ENCODE peak calls at places on chromosomes 11 and 22, in five cellular contexts. F is AG10803, C is ovary, E is lung, V is neural crest cell. J is an unnamed sample.

GRCh38 chr22:46185263-46185662 is 34.9 kb downstream of the PPARA start:
- DNase-seq in V (no peak), C (no peak), E (no peak), F (no peak), J (no peak)

GRCh38 chr11:106619320-106619990 is 398.8 kb downstream of the GUCY1A2 start:
- DNase-seq in F (peak; percentile 12), C (no peak), E (no peak), V (no peak), J (no peak)

GRCh38 chr22:29470159-29470855 is 9.7 kb upstream of the NEFH start:
- DNase-seq in C (no peak), V (peak; percentile 87), F (peak; percentile 22), E (peak; percentile 76), J (peak; percentile 82)

GRCh38 chr11:1060885-1061616 is 13.6 kb upstream of the MUC2 start:
- DNase-seq in V (no peak), C (peak; percentile 4), F (peak; percentile 82), E (no peak), J (no peak)

GRCh38 chr22:41863472-41863871 is 30.6 kb downstream of the SREBF2 start:
- DNase-seq in F (no peak), E (no peak), C (no peak), V (no peak), J (no peak)

GRCh38 chr11:47270331-47271271 is 668 bp downstream of the MADD start:
- DNase-seq in F (peak; percentile 55), E (no peak), C (no peak), V (no peak), J (peak; percentile 56)

GRCh38 chr11:36009469-36009868 is 65.6 kb downstream of the LDLRAD3 start:
- DNase-seq in E (no peak), F (peak; percentile 63), V (no peak), C (no peak), J (no peak)

GRCh38 chr22:49570032-49570848 is 257.4 kb downstream of the BRD1 start:
- DNase-seq in V (no peak), F (no peak), C (no peak), E (no peak), J (no peak)

GRCh38 chr11:94662065-94662779 is 95.1 kb downstream of the PIWIL4 start:
- DNase-seq in F (no peak), C (no peak), V (no peak), E (no peak), J (no peak)

GRCh38 chr22:46293591-46294260 is 2.9 kb upstream of the GTSE1 start:
- DNase-seq in V (no peak), E (no peak), C (no peak), F (peak; percentile 78), J (peak; percentile 56)

GRCh38 chr11:124868322-124869274 is 3.4 kb downstream of the ROBO3 start:
- DNase-seq in E (no peak), F (no peak), C (no peak), V (no peak), J (no peak)

GRCh38 chr11:36454991-36455611 is 55.0 kb downstream of the TRAF6 start:
- DNase-seq in F (peak; percentile 37), C (peak; percentile 46), V (peak; percentile 67), E (no peak), J (no peak)

GRCh38 chr11:64472593-64473455 is 113.9 kb downstream of the RPS6KA4 start:
- DNase-seq in E (no peak), V (no peak), F (no peak), C (no peak), J (no peak)

GRCh38 chr11:122633219-122633829 is 22.2 kb upstream of the UBASH3B start:
- DNase-seq in E (no peak), V (no peak), F (peak; percentile 68), C (no peak), J (peak; percentile 20)

GRCh38 chr11:99773646-99774045 is 752.9 kb downstream of the CNTN5 start:
- DNase-seq in V (no peak), C (no peak), F (no peak), E (no peak), J (no peak)

GRCh38 chr11:87366766-87367405 is 329.2 kb downstream of the TMEM135 start:
- DNase-seq in F (no peak), V (no peak), E (no peak), C (no peak), J (no peak)

GRCh38 chr11:109937968-109938367 is 155.2 kb upstream of the ZC3H12C start:
- DNase-seq in F (no peak), V (no peak), C (no peak), E (no peak), J (no peak)

GRCh38 chr11:11253995-11254394 is 99.1 kb downstream of the CSNK2A3 start:
- DNase-seq in V (no peak), C (no peak), E (no peak), F (no peak), J (no peak)

GRCh38 chr11:1303973-1304372 is 5.5 kb downstream of the TOLLIP start:
- DNase-seq in E (peak; percentile 36), F (no peak), C (peak; percentile 62), V (no peak), J (no peak)

GRCh38 chr22:45896153-45896951 is 80.6 kb downstream of the WNT7B start:
- DNase-seq in C (no peak), F (no peak), E (peak; percentile 66), V (no peak), J (no peak)

GRCh38 chr11:82994615-82995014 is 77.1 kb downstream of the RAB30 start:
- DNase-seq in C (no peak), E (no peak), F (no peak), V (no peak), J (no peak)

GRCh38 chr11:104594228-104594958 is 303.9 kb downstream of the CASP12 start:
- DNase-seq in V (no peak), C (no peak), E (no peak), F (no peak), J (peak; percentile 15)

GRCh38 chr11:123381817-123382554 is 48.1 kb upstream of the GRAMD1B start:
- DNase-seq in E (no peak), C (no peak), F (no peak), V (no peak), J (peak; percentile 83)

GRCh38 chr11:42043312-42043711 is 583.9 kb upstream of the LRRC4C start:
- DNase-seq in C (no peak), E (no peak), V (no peak), F (no peak), J (no peak)

DNA sequence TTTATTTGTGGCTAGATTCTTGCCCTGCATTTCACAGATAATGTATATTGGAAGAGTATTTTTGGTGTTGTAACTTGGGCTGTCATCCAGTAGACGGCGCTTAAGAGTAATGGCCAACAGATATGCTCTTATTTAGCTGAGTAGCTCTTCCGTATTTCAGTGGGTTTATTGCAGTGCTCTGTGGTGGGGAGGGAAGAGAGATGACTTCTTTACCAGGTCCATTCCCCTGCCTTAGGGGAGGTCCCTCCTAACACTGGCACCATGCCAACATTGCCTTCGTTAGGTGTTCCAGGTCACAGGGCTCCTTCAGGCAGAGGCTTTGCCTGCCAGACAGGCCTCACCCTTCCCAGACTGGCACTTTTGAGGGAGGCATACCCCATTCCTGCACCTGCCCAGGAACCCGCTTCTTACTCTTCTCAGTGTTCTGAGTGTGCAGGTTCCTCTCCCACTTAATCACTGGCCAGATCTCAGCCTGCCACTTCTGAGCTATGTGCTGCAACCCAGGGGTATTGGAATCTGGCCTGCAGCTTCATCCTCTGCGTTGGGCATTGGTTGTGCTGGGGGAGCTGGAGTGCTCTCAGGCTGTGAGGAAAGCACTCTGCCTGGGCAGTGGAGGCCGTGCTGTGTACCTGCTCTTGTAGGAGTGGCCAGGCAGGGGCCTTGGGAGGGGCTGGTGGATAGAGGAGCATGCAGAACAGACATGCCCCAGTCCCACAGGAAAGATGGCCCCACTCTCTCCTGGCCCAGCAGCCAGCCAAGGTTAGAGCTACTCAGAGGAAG is 29.4 kb upstream of the SLN start:
- DNase-seq in C (no peak), V (no peak), E (peak; percentile 36), F (peak; percentile 13), J (peak; percentile 28)
- TF ChIP-seq CTCF in C (no peak), V (peak; percentile 67), E (peak; percentile 5), F (peak; percentile 54), J (peak; percentile 39)

DNA sequence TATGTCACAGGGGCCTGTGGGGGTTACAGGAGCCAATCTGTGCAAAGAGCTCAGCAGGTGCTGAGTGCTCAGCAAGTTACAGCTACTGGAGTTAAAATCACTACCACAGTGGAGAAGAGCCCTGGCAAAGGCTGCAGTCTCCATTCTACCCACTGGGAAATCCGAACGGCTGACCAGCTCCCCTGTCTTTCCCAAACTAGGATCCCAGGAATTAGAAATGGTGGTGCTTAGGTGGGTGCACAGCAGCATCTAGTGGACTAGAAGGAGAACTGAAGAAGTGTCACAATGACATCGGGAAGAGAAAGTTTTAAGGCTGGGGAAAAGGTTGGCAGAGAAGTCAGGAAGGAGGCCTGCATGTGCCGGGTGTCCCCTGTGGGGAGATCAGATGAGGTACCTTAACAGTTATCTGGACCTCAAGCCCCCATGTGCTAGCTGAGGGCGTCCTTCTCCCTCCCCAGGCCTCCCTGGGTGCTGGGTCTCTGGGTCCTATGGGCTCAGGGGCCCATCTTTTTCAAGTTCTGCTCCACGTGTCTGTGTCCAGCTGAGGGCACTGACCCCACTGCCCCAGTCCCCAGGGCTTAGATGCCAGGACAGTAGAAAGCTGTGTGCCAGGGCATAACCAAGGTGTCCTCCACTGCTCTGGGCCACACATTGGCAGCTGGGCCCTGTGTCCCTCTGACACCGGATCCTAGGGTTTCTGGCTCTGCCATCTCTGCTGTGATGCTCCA is 1.9 kb downstream of the PIWIL3 start:
- DNase-seq in F (peak; percentile 20), E (no peak), V (no peak), C (no peak), J (no peak)
- TF ChIP-seq CTCF in F (peak; percentile 49), E (no peak), V (peak; percentile 63), C (no peak), J (no peak)

DNA sequence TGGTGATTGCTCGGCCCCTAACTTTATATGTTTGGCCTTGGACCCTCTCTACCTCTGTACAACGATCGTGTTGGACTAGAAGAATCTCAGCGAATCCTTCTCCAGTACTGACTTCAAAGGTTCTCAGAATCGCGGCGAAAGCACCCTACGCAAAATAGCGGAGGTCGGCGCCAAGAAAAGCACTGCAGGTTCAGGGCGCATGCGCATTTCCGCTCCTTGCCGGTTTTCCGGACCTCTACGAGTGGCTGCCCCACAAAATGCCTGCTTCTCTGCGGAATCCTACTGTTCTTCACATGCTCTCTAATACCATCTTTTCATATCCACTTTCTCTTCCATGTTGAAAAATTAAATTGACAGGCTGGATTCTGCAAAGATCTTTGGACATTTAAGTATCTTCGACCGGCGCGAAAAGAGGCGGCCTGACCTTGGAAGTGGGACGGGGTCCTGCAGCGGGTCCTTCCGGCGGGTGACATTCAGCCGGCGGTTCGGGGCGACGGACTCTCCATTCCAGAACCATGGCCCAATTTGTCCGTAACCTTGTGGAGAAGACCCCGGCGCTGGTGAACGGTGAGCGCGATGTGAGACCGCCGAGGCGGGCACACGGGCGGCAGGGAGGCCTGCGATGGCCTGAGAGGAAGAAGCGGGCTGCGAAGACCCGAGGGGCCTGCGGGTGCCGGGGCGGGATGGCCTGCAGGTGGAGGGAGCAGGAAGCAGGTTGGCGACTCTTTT is at the start of gene ATP5MG:
- DNase-seq in C (peak; percentile 90), V (peak; percentile 91), F (peak; percentile 82), E (peak; percentile 87), J (peak; percentile 96)
- TF ChIP-seq CTCF in C (no peak), V (peak; percentile 33), F (peak; percentile 11), E (no peak), J (no peak)

DNA sequence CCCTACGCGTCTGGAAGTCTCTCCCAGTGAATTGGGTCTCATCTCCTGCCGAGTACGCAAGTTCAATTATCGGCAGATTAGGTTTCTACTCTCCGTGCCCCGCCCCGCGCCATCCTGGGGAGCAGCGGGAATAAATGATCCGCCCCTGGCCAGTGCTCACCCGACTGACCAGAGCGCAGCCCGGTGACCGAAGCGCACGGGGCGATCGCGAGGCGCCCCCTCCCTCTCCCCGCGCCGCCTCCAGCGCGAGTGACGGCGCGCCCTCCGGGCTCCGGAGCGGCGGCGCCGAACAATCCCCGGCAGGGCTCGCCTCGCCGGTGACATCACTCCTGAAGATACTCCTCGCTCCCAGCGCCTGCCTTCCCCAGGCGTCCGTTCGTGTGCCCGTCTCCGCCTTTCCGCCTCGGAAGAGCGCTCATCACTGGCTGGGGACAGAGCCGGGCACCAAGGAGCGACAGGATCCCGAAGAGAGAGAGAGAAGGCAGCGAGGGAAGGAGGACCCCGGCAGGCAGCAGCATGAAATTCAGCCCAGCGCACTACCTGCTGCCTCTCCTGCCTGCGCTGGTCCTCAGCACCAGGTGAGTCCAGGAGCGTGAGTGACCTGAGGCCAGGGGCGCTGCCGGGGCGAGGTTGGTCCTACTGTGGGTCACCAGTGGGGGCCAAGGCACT is at the start of gene LUZP2:
- DNase-seq in F (peak; percentile 1), V (peak; percentile 49), C (no peak), E (no peak), J (no peak)
- TF ChIP-seq CTCF in F (no peak), V (peak; percentile 42), C (no peak), E (no peak), J (no peak)